ENCODE peak calls at places on chromosomes 5 and 9, in four cellular contexts. F, K, G and T are unnamed samples.

GRCh38 chr5:79508354-79508753 is 5.6 kb downstream of the HOMER1 start:
- DNase-seq in G (no peak), K (no peak), F (no peak), T (no peak)

GRCh38 chr5:150153957-150154617 is 1.6 kb downstream of the PDGFRB start:
- DNase-seq in K (peak; percentile 38), G (no peak), F (no peak), T (no peak)

GRCh38 chr5:31220968-31221367 is 27.5 kb downstream of the CDH6 start:
- DNase-seq in K (no peak), F (no peak), G (no peak), T (no peak)

GRCh38 chr5:108659531-108659930 is 88.2 kb upstream of the FER start:
- DNase-seq in G (no peak), F (no peak), K (no peak), T (no peak)

GRCh38 chr5:57155033-57155432 is 18.8 kb upstream of the GPBP1 start:
- DNase-seq in K (no peak), F (no peak), G (no peak), T (no peak)

GRCh38 chr5:107404595-107405366 is 266.0 kb downstream of the EFNA5 start:
- DNase-seq in F (no peak), G (no peak), K (no peak), T (no peak)

GRCh38 chr9:129506041-129506440 is 114.9 kb downstream of the C9orf50 start:
- DNase-seq in G (no peak), K (no peak), F (no peak), T (no peak)

GRCh38 chr9:92513349-92513748 is 22.4 kb downstream of the ECM2 start:
- DNase-seq in F (no peak), K (no peak), G (no peak), T (no peak)

GRCh38 chr5:160452721-160453263 is 31.1 kb downstream of the PTTG1 start:
- DNase-seq in G (no peak), F (no peak), K (no peak), T (no peak)

GRCh38 chr5:40046792-40047191 is 622.0 kb upstream of the DAB2 start:
- DNase-seq in F (no peak), G (no peak), K (no peak), T (no peak)

GRCh38 chr5:16787278-16787677 is 148.8 kb downstream of the MYO10 start:
- DNase-seq in K (no peak), F (no peak), G (no peak), T (no peak)

GRCh38 chr9:91282292-91282691 is 79.4 kb downstream of the AUH start:
- DNase-seq in G (no peak), F (no peak), K (no peak), T (no peak)

GRCh38 chr9:16870606-16871357 is at the start of gene BNC2:
- DNase-seq in F (no peak), K (peak; percentile 38), G (no peak), T (no peak)

GRCh38 chr9:79189511-79189924 is 382.2 kb upstream of the TLE4 start:
- DNase-seq in F (no peak), G (no peak), K (no peak), T (no peak)

GRCh38 chr5:151214614-151215545 is 9.0 kb downstream of the CCDC69 start:
- DNase-seq in K (peak; percentile 95), F (peak; percentile 50), G (peak; percentile 20), T (peak; percentile 99)

GRCh38 chr9:134283111-134283515 is 43.1 kb upstream of the RXRA start:
- DNase-seq in G (no peak), K (no peak), F (no peak), T (no peak)

GRCh38 chr5:171667341-171668096 is 118.1 kb upstream of the SMIM23 start:
- DNase-seq in K (no peak), F (peak; percentile 89), G (no peak), T (no peak)

GRCh38 chr9:137149367-137149766 is 10.4 kb downstream of the GRIN1 start:
- DNase-seq in F (no peak), K (no peak), G (no peak), T (no peak)

GRCh38 chr5:389197-389821 is 53.7 kb upstream of the EXOC3 start:
- DNase-seq in K (no peak), F (peak; percentile 62), G (no peak), T (no peak)

GRCh38 chr5:147169399-147169798 is 65.4 kb upstream of the STK32A start:
- DNase-seq in G (no peak), K (no peak), F (no peak), T (no peak)

GRCh38 chr5:169063269-169063919 is 237.5 kb downstream of the SLIT3 start:
- DNase-seq in K (no peak), F (no peak), G (no peak), T (no peak)

GRCh38 chr5:143886621-143887301 is 74.8 kb downstream of the HMHB1 start:
- DNase-seq in K (no peak), F (no peak), G (no peak), T (no peak)

GRCh38 chr9:94065535-94065961 is 18.7 kb upstream of the PTPDC1 start:
- DNase-seq in G (peak; percentile 63), F (peak; percentile 56), K (peak; percentile 62), T (peak; percentile 81)

GRCh38 chr9:135606885-135607259 is 32.5 kb downstream of the GLT6D1 start:
- DNase-seq in K (no peak), F (no peak), G (no peak), T (no peak)

GRCh38 chr9:127562841-127563523 is 49.1 kb upstream of the STXBP1 start:
- DNase-seq in F (peak; percentile 49), G (no peak), K (no peak), T (no peak)

GRCh38 chr5:76724871-76725270 is 8.9 kb downstream of the F2R start:
- DNase-seq in G (no peak), K (no peak), F (no peak), T (no peak)

GRCh38 chr5:125575561-125576504 is 829.4 kb upstream of the ZNF608 start:
- DNase-seq in K (peak; percentile 8), G (no peak), F (no peak), T (no peak)

GRCh38 chr5:88143693-88144218 is 124.9 kb downstream of the TMEM161B start:
- DNase-seq in K (no peak), G (no peak), F (no peak), T (no peak)
- H3K4me3 ChIP-seq in K (no peak overlapping the region), G (no peak overlapping the region), F (no peak overlapping the region), T (no peak overlapping the region)

DNA sequence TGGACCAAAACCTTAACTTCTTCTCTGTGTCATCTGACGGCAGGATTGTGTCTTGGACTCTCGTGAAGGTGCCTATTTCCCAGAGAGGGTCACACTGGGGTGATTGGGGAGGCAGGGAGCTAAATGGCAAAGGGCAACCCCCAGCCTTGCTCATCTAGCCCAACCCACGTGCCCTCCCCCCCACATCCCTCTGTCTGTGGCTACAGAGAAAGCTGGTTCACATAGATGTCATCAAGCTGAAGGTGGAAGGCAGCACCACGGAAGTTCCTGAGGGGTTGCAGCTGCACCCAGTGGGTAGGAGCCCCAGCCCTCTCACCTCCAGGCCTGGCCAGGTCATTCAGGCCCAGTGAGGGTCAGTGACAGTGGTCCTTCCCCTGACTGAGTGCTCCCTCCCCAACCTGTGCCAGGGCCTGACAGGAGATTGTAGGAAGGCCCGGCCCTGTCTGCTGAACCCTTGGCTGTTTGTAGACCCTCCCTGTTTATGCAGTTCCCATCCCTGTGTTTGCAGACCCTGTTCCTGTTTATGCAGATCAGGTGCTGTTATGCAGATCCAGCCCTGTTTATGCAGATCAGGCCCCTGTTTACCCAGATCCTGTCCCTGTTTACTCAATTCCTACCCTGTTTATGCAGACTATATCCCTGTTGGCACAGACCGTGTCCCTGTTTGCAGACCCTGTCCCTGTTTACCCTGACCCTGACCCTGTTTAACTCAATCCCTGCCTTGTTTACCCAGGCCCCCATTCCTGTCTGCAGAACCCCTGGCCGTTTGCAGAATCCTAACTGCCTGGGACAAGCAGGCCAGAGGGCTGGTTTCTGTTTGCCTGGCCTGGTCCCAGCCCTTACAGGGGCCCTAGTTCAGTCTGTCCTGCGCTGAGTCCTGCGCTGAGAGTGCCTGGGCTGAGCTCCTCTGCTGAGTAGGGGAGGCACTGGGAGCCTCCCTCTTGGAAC is 10.4 kb downstream of the ENHO start:
- DNase-seq in G (no peak), F (peak; percentile 19), K (no peak), T (no peak)
- H3K4me3 ChIP-seq in G (no peak overlapping the region), F (no peak overlapping the region), K (no peak overlapping the region), T (no peak overlapping the region)

GRCh38 chr9:132410642-132411041 is 631 bp downstream of the CFAP77 start:
- DNase-seq in G (peak; percentile 7), F (no peak), K (no peak), T (no peak)
- H3K4me3 ChIP-seq in G (peak overlapping the region; percentile 40), F (peak overlapping the region; percentile 37), K (no peak overlapping the region), T (no peak overlapping the region)

GRCh38 chr9:81489048-81489447 is 200.3 kb downstream of the TLE1 start:
- DNase-seq in K (peak; percentile 50), F (no peak), G (no peak), T (peak; percentile 55)

GRCh38 chr9:81492710-81493447 is 196.5 kb downstream of the TLE1 start:
- DNase-seq in K (no peak), G (no peak), F (no peak), T (peak; percentile 10)

GRCh38 chr9:81490605-81491331 is 198.6 kb downstream of the TLE1 start:
- DNase-seq in F (no peak), G (no peak), K (no peak), T (no peak)
- H3K4me3 ChIP-seq in F (no peak overlapping the region), G (no peak overlapping the region), K (no peak overlapping the region), T (no peak overlapping the region)

DNA sequence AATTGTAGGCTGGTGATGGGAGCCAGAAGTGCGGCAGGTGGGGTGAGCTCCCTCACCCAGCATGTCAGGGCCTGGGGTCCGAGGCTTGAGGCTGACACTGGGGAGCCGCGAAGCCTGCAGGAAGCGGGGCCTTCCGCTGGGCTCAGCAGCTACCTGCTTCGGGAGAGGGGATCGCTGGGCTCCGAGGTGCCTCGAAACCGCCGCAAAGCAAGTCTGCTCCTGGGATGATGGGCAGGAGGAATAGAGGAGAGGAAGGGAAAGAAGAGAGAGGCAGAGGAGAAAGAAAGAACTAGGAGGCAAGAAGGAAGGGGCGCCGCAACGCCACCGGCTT is 1.5 kb upstream of the PRDM12 start:
- DNase-seq in K (no peak), G (no peak), F (no peak), T (no peak)
- H3K4me3 ChIP-seq in K (no peak overlapping the region), G (no peak overlapping the region), F (no peak overlapping the region), T (no peak overlapping the region)

GRCh38 chr5:164301136-164301535 is 795.7 kb downstream of the MAT2B start:
- DNase-seq in F (no peak), G (no peak), K (no peak), T (no peak)

GRCh38 chr5:164300295-164300694 is 794.9 kb downstream of the MAT2B start:
- DNase-seq in G (no peak), F (no peak), K (no peak), T (no peak)

GRCh38 chr5:164298165-164298564 is 792.7 kb downstream of the MAT2B start:
- DNase-seq in F (no peak), G (no peak), K (no peak), T (no peak)

GRCh38 chr5:164301708-164302107 is 796.3 kb downstream of the MAT2B start:
- DNase-seq in K (no peak), G (no peak), F (no peak), T (no peak)

GRCh38 chr5:164296603-164297080 is 791.2 kb downstream of the MAT2B start:
- DNase-seq in G (no peak), K (no peak), F (no peak), T (no peak)
- H3K4me3 ChIP-seq in G (no peak overlapping the region), K (no peak overlapping the region), F (no peak overlapping the region), T (no peak overlapping the region)